ENCODE peak calls at places on chromosomes 6 and 20, in six cellular contexts. One of them, this sample, is unnamed.

GRCh38 chr6:81786159-81786558 is 33.7 kb upstream of the TENT5A start:
- DNase-seq in astrocyte: no peak
- DNase-seq in HepG2: no peak
- DNase-seq in neural progenitor cell: no peak
- DNase-seq in HCT116: no peak
- DNase-seq in H1: no peak
- DNase-seq in this sample: no peak

GRCh38 chr20:8443464-8444072 is 311.5 kb downstream of the PLCB1 start:
- DNase-seq in astrocyte: no peak
- DNase-seq in HepG2: no peak
- DNase-seq in neural progenitor cell: no peak
- DNase-seq in H1: no peak
- DNase-seq in HCT116: no peak
- DNase-seq in this sample: peak

GRCh38 chr6:30752164-30752927 is 8.0 kb upstream of the IER3 start:
- DNase-seq in astrocyte: peak
- DNase-seq in HCT116: peak
- DNase-seq in HepG2: no peak
- DNase-seq in neural progenitor cell: no peak
- DNase-seq in H1: no peak
- DNase-seq in this sample: no peak

GRCh38 chr6:17159240-17159639 is 57.4 kb downstream of the STMND1 start:
- DNase-seq in neural progenitor cell: no peak
- DNase-seq in HCT116: no peak
- DNase-seq in HepG2: peak
- DNase-seq in H1: no peak
- DNase-seq in astrocyte: no peak
- DNase-seq in this sample: no peak

GRCh38 chr20:63223121-63223825 is 7.3 kb upstream of the YTHDF1 start:
- DNase-seq in astrocyte: no peak
- DNase-seq in neural progenitor cell: peak
- DNase-seq in HepG2: peak
- DNase-seq in HCT116: no peak
- DNase-seq in H1: no peak
- DNase-seq in this sample: peak

GRCh38 chr20:48785256-48785655 is 42.5 kb downstream of the PREX1 start:
- DNase-seq in H1: no peak
- DNase-seq in HepG2: no peak
- DNase-seq in HCT116: no peak
- DNase-seq in astrocyte: no peak
- DNase-seq in neural progenitor cell: no peak
- DNase-seq in this sample: no peak

GRCh38 chr20:41895216-41895615 is 277.0 kb upstream of the CHD6 start:
- DNase-seq in HepG2: no peak
- DNase-seq in H1: no peak
- DNase-seq in astrocyte: no peak
- DNase-seq in neural progenitor cell: no peak
- DNase-seq in HCT116: no peak
- DNase-seq in this sample: no peak

GRCh38 chr6:147195510-147195909 is 8.7 kb upstream of the STXBP5 start:
- DNase-seq in astrocyte: no peak
- DNase-seq in HepG2: no peak
- DNase-seq in neural progenitor cell: no peak
- DNase-seq in HCT116: no peak
- DNase-seq in H1: no peak
- DNase-seq in this sample: no peak

GRCh38 chr20:56439784-56440291 is 27.8 kb downstream of the CASS4 start:
- DNase-seq in astrocyte: peak
- DNase-seq in H1: no peak
- DNase-seq in HepG2: no peak
- DNase-seq in neural progenitor cell: no peak
- DNase-seq in HCT116: no peak
- DNase-seq in this sample: no peak

GRCh38 chr20:56443654-56444540 is 24.5 kb upstream of the RTF2 start:
- DNase-seq in HCT116: no peak
- DNase-seq in neural progenitor cell: no peak
- DNase-seq in astrocyte: peak
- DNase-seq in H1: no peak
- DNase-seq in HepG2: peak
- DNase-seq in this sample: peak

GRCh38 chr20:56442381-56443365 is 25.8 kb upstream of the RTF2 start:
- DNase-seq in neural progenitor cell: no peak
- DNase-seq in HepG2: no peak
- DNase-seq in H1: no peak
- DNase-seq in HCT116: no peak
- DNase-seq in astrocyte: no peak
- DNase-seq in this sample: peak

GRCh38 chr20:56437196-56437960 is 25.3 kb downstream of the CASS4 start:
- DNase-seq in HepG2: no peak
- DNase-seq in H1: no peak
- DNase-seq in astrocyte: no peak
- DNase-seq in HCT116: no peak
- DNase-seq in neural progenitor cell: no peak
- DNase-seq in this sample: no peak

GRCh38 chr20:56440346-56441007 is 27.9 kb upstream of the RTF2 start:
- DNase-seq in HepG2: no peak
- DNase-seq in H1: no peak
- DNase-seq in astrocyte: peak
- DNase-seq in HCT116: no peak
- DNase-seq in neural progenitor cell: no peak
- DNase-seq in this sample: no peak
- H3K27ac ChIP-seq in HepG2: no peak
- H3K27ac ChIP-seq in H1: no peak
- H3K27ac ChIP-seq in astrocyte: peak
- H3K27ac ChIP-seq in HCT116: no peak
- H3K27ac ChIP-seq in neural progenitor cell: no peak
- H3K27ac ChIP-seq in this sample: no peak

DNA sequence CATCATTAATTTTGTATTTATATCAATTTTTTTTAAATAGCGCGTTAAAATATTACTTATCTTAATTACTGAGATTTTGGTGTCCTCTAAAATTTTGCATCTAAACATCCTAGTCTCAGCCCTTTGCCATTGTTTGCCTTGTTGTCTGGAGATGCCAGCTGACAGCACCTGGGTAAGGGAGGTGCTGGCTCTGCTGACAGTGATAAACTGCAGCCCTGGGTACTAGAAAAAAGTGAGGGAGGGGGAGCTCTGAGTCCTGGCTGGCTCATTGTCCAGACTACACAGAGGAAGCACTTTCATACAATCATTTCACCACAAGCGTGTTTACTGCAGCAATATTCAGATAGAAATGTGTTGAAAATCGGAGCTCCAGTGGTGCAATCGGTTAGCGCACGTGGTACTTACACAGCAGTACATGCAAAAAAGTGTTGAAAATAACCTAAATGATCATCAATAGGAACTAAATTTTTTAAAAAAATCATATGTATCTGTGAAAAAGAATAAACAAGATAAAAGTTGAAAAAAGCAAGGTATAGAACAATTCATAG is 18.5 kb upstream of the UBR2 start:
- DNase-seq in HCT116: no peak
- DNase-seq in HepG2: no peak
- DNase-seq in H1: no peak
- DNase-seq in neural progenitor cell: no peak
- DNase-seq in astrocyte: no peak
- DNase-seq in this sample: no peak
- TF ChIP-seq CTCF in HCT116: no peak
- TF ChIP-seq CTCF in HepG2: no peak
- TF ChIP-seq CTCF in H1: no peak
- TF ChIP-seq CTCF in neural progenitor cell: no peak
- TF ChIP-seq CTCF in astrocyte: no peak
- TF ChIP-seq CTCF in this sample: no peak

DNA sequence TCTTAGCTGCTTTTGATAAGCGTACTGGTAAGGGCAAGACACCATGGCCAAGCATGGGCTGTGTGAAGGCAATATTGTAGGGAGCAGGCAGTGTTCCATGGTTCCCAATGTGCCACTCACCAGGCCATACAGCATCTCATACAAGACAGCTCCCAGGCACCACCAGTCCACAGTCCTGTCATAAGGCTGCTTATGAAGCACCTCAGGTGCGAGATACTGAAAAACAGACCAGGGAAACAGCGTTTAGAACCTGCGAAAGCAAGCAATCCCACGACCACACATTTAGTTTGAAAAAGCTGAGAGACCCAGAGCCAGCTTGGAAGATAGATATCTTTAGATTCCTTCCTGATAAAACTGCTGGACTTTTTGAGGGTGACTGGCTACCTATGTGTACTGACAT is 119.1 kb upstream of the SLC2A12 start:
- DNase-seq in H1: no peak
- DNase-seq in HCT116: no peak
- DNase-seq in neural progenitor cell: no peak
- DNase-seq in astrocyte: no peak
- DNase-seq in HepG2: no peak
- DNase-seq in this sample: no peak
- H3K9ac ChIP-seq in H1: no peak
- H3K9ac ChIP-seq in HCT116: no peak
- H3K9ac ChIP-seq in neural progenitor cell: no peak
- H3K9ac ChIP-seq in astrocyte: peak
- H3K9ac ChIP-seq in HepG2: peak
- H3K9ac ChIP-seq in this sample: no peak

DNA sequence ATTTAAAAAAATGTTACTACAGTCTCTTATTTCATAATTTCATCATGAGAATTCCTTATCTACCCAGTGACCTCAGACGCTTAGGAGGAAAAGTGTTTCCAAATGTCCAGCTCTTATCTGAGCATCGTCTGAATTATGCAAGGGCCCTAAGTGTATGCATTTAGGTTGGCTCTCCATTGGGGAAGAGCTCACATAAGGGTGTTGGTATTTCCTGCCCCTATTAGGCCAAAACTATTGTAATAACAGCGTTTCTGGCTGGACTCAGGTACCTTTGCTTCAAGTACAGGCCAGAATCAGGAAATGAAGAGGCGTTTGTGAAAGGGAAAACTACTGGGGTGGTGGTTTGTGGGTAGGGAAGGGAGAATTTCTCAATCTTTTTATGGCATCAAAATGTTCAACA is 40.4 kb upstream of the SGK1 start:
- DNase-seq in H1: no peak
- DNase-seq in HepG2: no peak
- DNase-seq in astrocyte: peak
- DNase-seq in HCT116: no peak
- DNase-seq in neural progenitor cell: no peak
- DNase-seq in this sample: no peak
- H3K27ac ChIP-seq in H1: no peak
- H3K27ac ChIP-seq in HepG2: no peak
- H3K27ac ChIP-seq in astrocyte: no peak
- H3K27ac ChIP-seq in HCT116: no peak
- H3K27ac ChIP-seq in neural progenitor cell: no peak
- H3K27ac ChIP-seq in this sample: no peak